ENCODE peak calls at places on chromosomes 12 and 14, in nine cellular contexts. D is uterus, O is upper lobe of left lung, H is epithelial cell of esophagus, E is nephron progenitor cell, U is IMR-90, W is Panc1, J is cardiac muscle cell, N is fibroblast of mammary gland. Y is an unnamed sample.

GRCh38 chr14:23421594-23421993 is 13.5 kb upstream of the MYH6 start:
- DNase-seq in D (no peak), O (no peak), H (no peak), E (no peak), U (no peak), W (no peak), J (no peak), N (no peak), Y (no peak)

GRCh38 chr12:94545937-94546771 is 86.5 kb upstream of the CEP83 start:
- DNase-seq in D (no peak), O (peak), H (peak), E (peak), U (peak), W (peak), J (peak), N (peak), Y (peak)

GRCh38 chr12:93442411-93443340 is 929 bp upstream of the UBE2N start:
- DNase-seq in D (no peak), O (no peak), H (peak), E (no peak), U (peak), W (no peak), J (no peak), N (peak), Y (no peak)

GRCh38 chr12:23525450-23526072 is 423.9 kb downstream of the SOX5 start:
- DNase-seq in D (no peak), O (no peak), H (peak), E (no peak), U (no peak), W (no peak), J (no peak), N (peak), Y (no peak)

GRCh38 chr12:53974084-53975018 is at the start of gene HOTAIR:
- DNase-seq in D (no peak), O (no peak), H (no peak), E (no peak), U (no peak), W (no peak), J (no peak), N (no peak), Y (no peak)

GRCh38 chr14:94538070-94538740 is 23.0 kb upstream of the SERPINA4 start:
- DNase-seq in D (no peak), O (no peak), H (no peak), E (no peak), U (no peak), W (no peak), J (no peak), N (no peak), Y (no peak)

GRCh38 chr12:52813885-52814709 is at the start of gene KRT4:
- DNase-seq in D (no peak), O (no peak), H (no peak), E (no peak), U (no peak), W (no peak), J (peak), N (no peak), Y (peak)

GRCh38 chr12:3753549-3754284 is 808 bp upstream of the CRACR2A start:
- DNase-seq in D (peak), O (no peak), H (no peak), E (peak), U (no peak), W (no peak), J (peak), N (peak), Y (no peak)

DNA sequence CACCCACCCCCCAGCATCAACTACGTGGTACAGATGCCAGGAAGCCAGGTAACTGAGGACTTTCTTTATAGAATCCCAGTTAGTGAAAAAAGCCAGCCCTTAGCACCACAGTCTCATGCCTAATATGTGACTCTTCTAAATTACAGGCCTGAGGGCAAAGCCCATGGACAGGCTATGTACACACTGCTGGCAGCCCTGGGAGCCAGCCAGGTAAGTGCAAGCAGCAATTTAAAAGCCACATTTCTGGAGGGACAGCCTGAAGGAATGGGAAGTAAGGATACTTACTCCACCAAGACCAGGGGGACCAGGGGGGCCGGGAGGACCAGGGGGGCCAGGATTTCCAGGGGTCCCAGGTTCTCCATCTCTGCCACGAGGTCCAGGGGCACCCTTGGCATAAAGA is 7.0 kb downstream of the COL2A1 start:
- DNase-seq in D (no peak), O (no peak), H (peak), E (no peak), U (no peak), W (no peak), J (no peak), N (no peak), Y (no peak)
- TF ChIP-seq CTCF in D (no peak), O (no peak), H (no peak), E (no peak), U (no peak), W (no peak), J (no peak), N (no peak), Y (no peak)

GRCh38 chr14:27608377-27608776 is 1010.5 kb upstream of the NOVA1 start:
- DNase-seq in D (no peak), O (no peak), H (no peak), E (no peak), U (no peak), W (no peak), J (no peak), N (no peak), Y (no peak)
- TF ChIP-seq CTCF in D (no peak), O (no peak), H (no peak), E (no peak), U (no peak), W (no peak), J (no peak), N (no peak), Y (no peak)

GRCh38 chr12:43283206-43283605 is 268.8 kb downstream of the ADAMTS20 start:
- DNase-seq in D (no peak), O (no peak), H (no peak), E (no peak), U (no peak), W (no peak), J (no peak), N (peak), Y (no peak)
- TF ChIP-seq CTCF in D (no peak), O (no peak), H (no peak), E (no peak), U (no peak), W (no peak), J (no peak), N (no peak), Y (no peak)

GRCh38 chr14:52551696-52552062 is 626 bp downstream of the TXNDC16 start:
- DNase-seq in D (no peak), O (peak), H (peak), E (no peak), U (peak), W (no peak), J (peak), N (peak), Y (peak)
- TF ChIP-seq CTCF in D (no peak), O (no peak), H (peak), E (no peak), U (peak), W (peak), J (peak), N (peak), Y (peak)

Y was measured in HFFc6.